ENCODE peak calls at places on chromosomes 11 and 22, in four cellular contexts. J is GM12878, D is H1, G is K562. T is an unnamed sample.

GRCh38 chr22:49107961-49108530 is 719.6 kb downstream of the BRD1 start:
- DNase-seq in G (no peak), D (no peak), J (no peak), T (no peak)

GRCh38 chr11:45399166-45399565 is 113.0 kb upstream of the SYT13 start:
- DNase-seq in G (no peak), J (no peak), D (no peak), T (no peak)

GRCh38 chr11:40252236-40252635 is 1207.2 kb downstream of the LRRC4C start:
- DNase-seq in D (no peak), J (no peak), G (no peak), T (no peak)

GRCh38 chr22:45164217-45165123 is 745 bp downstream of the NUP50 start:
- DNase-seq in D (no peak), G (peak), J (no peak), T (peak)

GRCh38 chr11:12195773-12196172 is 85.4 kb downstream of the MICAL2 start:
- DNase-seq in D (no peak), J (no peak), G (peak), T (peak)

GRCh38 chr22:28410050-28410816 is 269.4 kb downstream of the TTC28 start:
- DNase-seq in J (no peak), G (no peak), D (no peak), T (no peak)

GRCh38 chr11:12564012-12564411 is 110.2 kb upstream of the TEAD1 start:
- DNase-seq in G (no peak), J (no peak), D (no peak), T (no peak)

GRCh38 chr11:109435121-109435742 is 13.2 kb downstream of the C11orf87 start:
- DNase-seq in G (no peak), D (no peak), J (no peak), T (no peak)

GRCh38 chr11:33452806-33453205 is 195.6 kb downstream of the HIPK3 start:
- DNase-seq in D (no peak), J (no peak), G (no peak), T (no peak)

GRCh38 chr22:27311666-27312566 is 489.6 kb downstream of the MN1 start:
- DNase-seq in G (no peak), D (no peak), J (no peak), T (no peak)

GRCh38 chr11:44766112-44766971 is 39.6 kb downstream of the TSPAN18 start:
- DNase-seq in D (no peak), G (no peak), J (no peak), T (no peak)

GRCh38 chr11:58466293-58466692 is 24.3 kb upstream of the OR5B12 start:
- DNase-seq in D (no peak), J (no peak), G (no peak), T (no peak)

GRCh38 chr11:122100222-122101080 is 15.6 kb downstream of the BLID start:
- DNase-seq in D (no peak), G (no peak), J (no peak), T (no peak)

GRCh38 chr11:79488286-79488685 is 47.5 kb upstream of the TENM4 start:
- DNase-seq in D (no peak), J (no peak), G (no peak), T (no peak)

GRCh38 chr22:32971252-32971651 is 86.9 kb downstream of the SYN3 start:
- DNase-seq in D (no peak), G (no peak), J (no peak), T (no peak)

GRCh38 chr11:61004037-61004641 is 32.7 kb downstream of the CD6 start:
- DNase-seq in D (no peak), G (no peak), J (no peak), T (no peak)

GRCh38 chr11:27401760-27402316 is 38.8 kb upstream of the CCDC34 start:
- DNase-seq in G (no peak), J (no peak), D (no peak), T (no peak)

GRCh38 chr11:102599642-102600261 is 25.4 kb downstream of the MMP20 start:
- DNase-seq in G (no peak), D (no peak), J (no peak), T (no peak)

GRCh38 chr22:37309221-37310074 is 27.1 kb downstream of the CYTH4 start:
- DNase-seq in J (peak), D (no peak), G (peak), T (peak)

GRCh38 chr11:116605543-116605942 is 167.2 kb downstream of the BUD13 start:
- DNase-seq in J (no peak), D (peak), G (peak), T (peak)
- TF ChIP-seq TAF1 in J (no peak), D (no peak), G (no peak), T (no peak)

DNA sequence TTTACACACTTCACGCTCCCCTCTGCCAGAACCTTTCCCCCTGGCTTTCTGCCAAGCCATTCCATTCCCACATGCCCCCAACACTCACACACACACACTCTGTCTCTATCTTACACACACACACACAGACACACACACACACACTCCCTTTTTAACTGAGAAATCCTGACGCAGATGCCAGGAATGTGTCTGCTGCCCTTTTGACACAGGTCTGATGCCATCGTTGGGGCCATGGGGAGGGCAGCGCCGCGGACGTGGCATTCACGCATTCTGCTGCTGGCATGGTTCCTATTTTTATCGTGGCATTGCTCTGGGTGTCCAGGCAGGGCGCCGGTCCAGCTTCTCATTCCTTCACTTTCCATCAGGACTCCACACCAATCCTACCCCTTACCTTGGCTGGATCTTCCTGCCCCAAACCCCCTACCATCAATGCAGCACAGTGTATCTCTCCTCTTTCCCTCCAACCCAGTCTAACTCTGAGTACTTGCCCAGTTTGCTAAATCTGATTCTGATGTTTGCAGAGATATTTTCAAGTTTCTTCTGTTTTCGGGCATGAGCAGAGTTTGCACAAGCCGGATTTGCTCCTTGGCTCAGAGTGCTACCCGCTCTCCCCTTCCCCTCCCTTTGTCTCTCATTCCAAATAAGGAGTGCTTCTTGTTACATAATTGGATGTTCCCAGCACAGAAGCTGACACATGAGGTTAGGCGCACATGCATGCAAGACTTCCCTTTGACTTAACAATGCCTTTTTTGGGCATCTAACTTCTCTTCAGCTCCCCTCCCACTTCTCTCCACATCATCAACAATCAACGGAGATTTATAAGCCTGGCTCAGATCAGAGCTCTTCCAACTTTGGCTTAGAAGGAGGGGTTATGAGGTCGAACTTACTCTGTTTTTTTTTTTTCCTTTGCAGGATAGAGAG is 18.8 kb downstream of the SNX19 start:
- DNase-seq in D (no peak), J (no peak), G (no peak), T (no peak)
- TF ChIP-seq POLR2A in D (no peak), J (no peak), G (no peak), T (no peak)

GRCh38 chr11:35138058-35138457 is 913 bp upstream of the CD44 start:
- DNase-seq in J (no peak), D (no peak), G (no peak), T (no peak)
- TF ChIP-seq POLR2AphosphoS5 in J (no peak), D (no peak), G (no peak), T (no peak)

DNA sequence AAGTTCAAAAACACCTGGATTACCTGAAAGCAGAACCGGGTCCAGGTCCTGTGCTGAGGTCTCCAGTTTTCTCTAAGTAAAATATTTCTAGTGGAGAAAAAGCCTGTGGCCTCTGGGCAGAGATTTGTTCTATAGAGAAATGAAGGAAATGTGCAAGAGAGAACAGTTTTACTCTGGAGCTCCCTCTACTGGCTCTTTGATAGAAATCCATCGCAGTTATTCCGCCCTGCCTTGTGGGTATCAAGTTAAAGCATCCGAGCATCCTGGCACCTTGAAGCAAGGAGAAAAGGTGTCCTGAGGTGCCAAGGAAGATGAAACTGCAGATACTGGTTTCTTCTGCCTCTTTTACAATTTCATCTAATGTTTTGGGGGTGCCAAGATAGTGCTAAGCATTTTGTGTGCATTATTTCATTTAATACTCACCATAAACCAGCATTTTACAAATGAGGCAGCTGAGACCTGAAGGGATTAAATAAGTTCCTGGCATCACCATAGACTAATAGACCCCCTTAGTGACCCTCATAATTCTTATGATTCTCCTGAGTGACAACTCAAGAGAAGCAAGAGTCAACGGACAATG is 113.1 kb upstream of the HSD17B12 start:
- DNase-seq in J (no peak), G (peak), D (no peak), T (no peak)
- TF ChIP-seq TAF1 in J (no peak), G (no peak), D (no peak), T (no peak)

GRCh38 chr22:19174106-19175025 is 4.2 kb downstream of the SLC25A1 start:
- DNase-seq in J (peak), D (peak), G (no peak), T (no peak)
- TF ChIP-seq POLR2A in J (peak), D (peak), G (no peak), T (no peak)

GRCh38 chr22:36192601-36193000 is 9.0 kb downstream of the APOL4 start:
- DNase-seq in D (no peak), J (no peak), G (no peak), T (no peak)

GRCh38 chr22:36193577-36193976 is 8.0 kb downstream of the APOL4 start:
- DNase-seq in J (no peak), G (no peak), D (no peak), T (no peak)

GRCh38 chr22:36194385-36194784 is 7.2 kb downstream of the APOL4 start:
- DNase-seq in D (no peak), G (no peak), J (no peak), T (no peak)

GRCh38 chr22:36193171-36193570 is 8.4 kb downstream of the APOL4 start:
- DNase-seq in D (no peak), G (no peak), J (no peak), T (no peak)

GRCh38 chr22:36191106-36191836 is 10.3 kb downstream of the APOL4 start:
- DNase-seq in G (no peak), D (no peak), J (no peak), T (no peak)
- TF ChIP-seq POLR2AphosphoS5 in G (no peak), D (no peak), J (no peak), T (no peak)

DNA sequence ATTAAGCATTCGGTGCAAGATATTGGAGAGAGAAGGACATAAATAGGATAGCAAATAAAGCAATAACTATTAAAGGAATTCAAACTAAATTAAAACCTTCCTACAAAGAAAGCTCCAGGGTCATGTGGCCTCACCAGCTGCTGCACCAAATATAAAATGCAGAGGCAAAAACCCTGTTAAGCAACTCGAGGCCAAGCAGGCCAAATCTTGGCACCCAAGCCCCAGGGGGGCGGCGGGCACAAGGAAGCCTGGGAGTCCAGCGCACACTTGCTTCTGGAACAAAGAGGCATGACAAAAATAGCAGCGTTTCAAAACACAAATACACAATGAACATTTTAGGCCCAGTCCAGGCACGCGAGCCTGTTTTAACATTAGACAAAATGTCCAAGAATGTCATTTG is 20.8 kb downstream of the KRTAP5-6 start:
- DNase-seq in J (no peak), D (no peak), G (no peak), T (no peak)
- TF ChIP-seq TAF1 in J (no peak), D (no peak), G (no peak), T (no peak)

DNA sequence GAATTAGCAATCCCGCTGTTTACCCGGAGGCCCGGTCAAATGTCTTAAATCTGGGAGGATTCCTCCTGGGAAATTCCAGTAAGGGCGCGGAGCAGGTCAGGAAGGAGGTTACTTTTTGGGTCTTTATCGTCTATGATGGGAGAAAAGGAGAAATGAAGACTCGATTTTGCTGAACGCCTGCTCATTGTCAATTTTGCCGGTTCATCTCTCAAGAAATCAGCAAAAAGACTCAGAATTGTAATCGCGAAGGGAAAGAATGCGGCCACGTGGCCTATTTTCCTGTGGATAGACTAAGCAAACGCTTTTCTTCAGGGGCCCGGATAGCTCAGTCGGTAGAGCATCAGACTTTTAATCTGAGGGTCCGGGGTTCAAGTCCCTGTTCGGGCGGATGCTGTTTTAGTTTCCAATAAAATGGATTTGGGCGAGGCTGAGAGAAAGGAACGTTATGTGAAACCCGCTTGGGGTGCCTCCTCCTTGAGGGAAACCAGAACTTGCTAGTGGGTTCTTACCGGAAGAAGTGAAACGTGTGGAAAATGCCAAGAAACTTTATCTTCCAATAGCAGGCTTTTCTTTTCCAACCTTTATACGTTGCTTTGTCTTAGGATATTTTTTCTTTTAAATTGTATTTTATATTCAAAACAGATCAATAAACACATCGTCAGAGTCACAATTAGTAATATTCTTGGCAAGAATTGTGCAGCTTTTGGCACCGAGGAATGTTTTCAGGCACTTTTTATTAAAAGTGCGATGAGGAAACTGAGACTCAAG is 45.0 kb downstream of the OR4D9 start:
- DNase-seq in D (peak), J (peak), G (peak), T (no peak)
- TF ChIP-seq POLR2A in D (no peak), J (no peak), G (no peak), T (no peak)